ENCODE peak calls at places on chromosomes 2 and 18, in four cellular contexts. I is K562, N is endothelial cell of umbilical vein, D is NB4. L is an unnamed sample.

GRCh38 chr18:42030586-42031182 is 75.7 kb downstream of the PIK3C3 start:
- DNase-seq in N (peak; percentile 37), D (peak; percentile 25), I (peak; percentile 5), L (no peak)

GRCh38 chr2:177030391-177031000 is 182.1 kb upstream of the HNRNPA3 start:
- DNase-seq in N (no peak), I (no peak), D (no peak), L (no peak)

GRCh38 chr2:73232471-73233153 is 427 bp downstream of the PRADC1 start:
- DNase-seq in N (peak; percentile 18), I (peak; percentile 71), D (peak; percentile 55), L (no peak)

GRCh38 chr2:197813093-197813787 is 8.8 kb downstream of the PLCL1 start:
- DNase-seq in N (peak; percentile 33), I (peak; percentile 56), D (peak; percentile 65), L (no peak)

GRCh38 chr2:237685408-237685807 is 58.0 kb downstream of the LRRFIP1 start:
- DNase-seq in D (no peak), I (peak; percentile 22), N (no peak), L (no peak)

GRCh38 chr18:49878567-49878966 is 65.2 kb upstream of the ACAA2 start:
- DNase-seq in I (no peak), N (no peak), D (no peak), L (no peak)

GRCh38 chr2:19881866-19882265 is 19.9 kb downstream of the TTC32 start:
- DNase-seq in N (no peak), I (no peak), D (no peak), L (no peak)

GRCh38 chr2:163592954-163593622 is 142.7 kb downstream of the FIGN start:
- DNase-seq in I (no peak), D (no peak), N (no peak), L (no peak)

GRCh38 chr2:182715121-182715895 is 749 bp upstream of the DNAJC10 start:
- DNase-seq in I (no peak), N (no peak), D (peak; percentile 44), L (no peak)

GRCh38 chr2:182718459-182718858 is 2.4 kb downstream of the DNAJC10 start:
- DNase-seq in I (no peak), D (no peak), N (no peak), L (no peak)

GRCh38 chr2:182715896-182716664 is at the start of gene DNAJC10:
- DNase-seq in D (peak; percentile 90), I (peak; percentile 91), N (peak; percentile 98), L (peak; percentile 56)

GRCh38 chr2:182717451-182718215 is 1.6 kb downstream of the DNAJC10 start:
- DNase-seq in I (no peak), D (peak; percentile 8), N (peak; percentile 22), L (no peak)

GRCh38 chr2:182716665-182716990 is 571 bp downstream of the DNAJC10 start:
- DNase-seq in I (no peak), D (no peak), N (no peak), L (no peak)
- TF ChIP-seq MYC in I (no peak), D (no peak), N (no peak), L (no peak)

GRCh38 chr2:235518317-235519090 is 24.7 kb downstream of the AGAP1 start:
- DNase-seq in N (peak; percentile 85), D (no peak), I (no peak), L (no peak)

GRCh38 chr2:235523486-235524150 is 29.8 kb downstream of the AGAP1 start:
- DNase-seq in I (no peak), N (no peak), D (no peak), L (no peak)

GRCh38 chr2:235523021-235523420 is 29.2 kb downstream of the AGAP1 start:
- DNase-seq in N (no peak), D (peak; percentile 25), I (no peak), L (no peak)

GRCh38 chr2:235520787-235521186 is 26.9 kb downstream of the AGAP1 start:
- DNase-seq in N (no peak), I (no peak), D (no peak), L (no peak)

DNA sequence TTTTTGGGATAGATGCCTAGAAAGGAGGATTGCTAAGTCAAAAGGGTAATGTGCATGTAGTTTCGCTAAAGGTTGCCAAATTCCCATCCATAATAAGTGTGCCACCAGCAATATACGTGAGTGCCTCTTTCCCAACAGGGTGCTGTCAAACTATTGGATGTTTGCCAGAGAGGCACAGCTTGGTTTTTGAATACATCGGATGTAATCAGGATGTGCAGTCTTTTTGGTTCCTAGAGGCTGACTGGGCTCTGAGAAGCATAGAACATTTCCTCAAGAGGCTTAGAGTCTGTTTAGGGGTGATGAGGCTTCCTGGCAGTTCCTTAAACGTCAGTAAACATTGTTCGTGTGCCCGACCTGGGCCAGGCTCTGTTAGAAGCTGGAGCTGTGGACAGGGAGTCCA is 28.0 kb downstream of the AGAP1 start:
- DNase-seq in D (no peak), I (no peak), N (no peak), L (no peak)
- TF ChIP-seq MYC in D (no peak), I (no peak), N (no peak), L (no peak)

GRCh38 chr2:67465623-67466022 is 68.5 kb downstream of the ETAA1 start:
- DNase-seq in N (no peak), I (no peak), D (no peak), L (no peak)
- TF ChIP-seq MYC in N (no peak), I (no peak), D (no peak), L (no peak)

GRCh38 chr2:29459445-29460179 is 344.4 kb downstream of the CLIP4 start:
- DNase-seq in I (no peak), N (no peak), D (no peak), L (no peak)
- TF ChIP-seq MYC in I (no peak), N (no peak), D (no peak), L (no peak)

DNA sequence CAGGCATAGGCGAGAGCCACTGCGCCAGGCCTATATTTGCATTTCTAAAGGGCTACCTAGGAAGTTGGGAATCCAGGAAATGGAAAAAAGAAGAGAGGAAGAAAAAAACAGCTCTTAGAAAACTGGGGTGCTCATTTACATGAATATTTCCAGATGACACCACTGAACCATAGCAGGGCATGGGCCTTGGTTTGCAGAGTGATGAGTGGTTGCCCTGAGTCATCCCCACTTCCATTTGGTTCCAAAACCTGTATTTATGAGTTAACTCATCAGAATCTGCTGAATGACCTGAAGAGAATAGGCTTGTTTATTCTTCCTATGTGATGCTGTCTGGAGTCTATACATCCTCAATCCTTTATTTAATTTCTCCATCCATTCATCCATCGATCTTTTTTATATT is 36.2 kb downstream of the EHD3 start:
- DNase-seq in N (no peak), I (no peak), D (no peak), L (no peak)
- TF ChIP-seq MYC in N (no peak), I (no peak), D (no peak), L (no peak)

DNA sequence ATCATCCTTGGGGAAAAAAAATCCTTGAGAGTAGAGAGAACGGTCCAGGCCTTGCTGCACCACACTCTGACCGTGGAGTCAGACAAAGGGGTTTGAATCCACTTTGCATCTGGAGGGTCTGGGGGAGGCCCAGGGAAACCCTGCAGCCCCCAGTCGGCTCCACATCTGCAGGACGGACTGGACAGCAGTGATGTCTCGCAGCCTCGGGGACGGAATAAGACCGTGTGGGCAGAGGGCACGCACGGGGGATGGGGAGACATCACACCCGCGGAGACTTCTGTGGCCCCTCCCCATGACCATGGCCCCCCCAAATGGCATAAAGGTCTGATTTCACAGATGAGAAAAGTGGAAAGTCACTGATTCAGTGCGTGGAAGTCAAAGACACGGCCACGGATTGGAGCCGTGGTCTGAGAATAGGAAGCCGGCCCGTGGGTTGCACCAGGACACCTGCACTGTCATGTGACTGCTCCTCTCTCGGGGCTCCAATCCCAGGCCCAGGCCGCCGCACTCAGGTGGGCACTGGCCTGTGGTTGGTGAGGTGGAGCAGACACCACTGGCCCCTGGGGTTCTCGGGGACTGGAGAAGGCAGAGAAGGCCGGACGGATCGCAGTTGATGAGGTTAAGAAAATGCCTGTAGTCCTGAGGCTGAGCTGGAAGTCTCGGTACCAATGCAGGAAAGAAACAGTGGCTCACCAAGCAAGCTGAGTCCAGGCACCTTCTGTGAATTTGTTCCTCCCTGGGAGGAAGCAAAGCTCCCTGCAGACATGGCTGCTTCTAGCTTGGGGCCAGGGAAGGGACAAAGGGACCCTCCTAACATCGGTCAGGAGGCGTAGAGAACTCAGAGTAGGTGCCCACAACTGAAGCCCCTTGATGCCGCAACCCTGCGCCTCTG is 61.8 kb downstream of the RTP5 start:
- DNase-seq in N (no peak), I (no peak), D (no peak), L (no peak)
- TF ChIP-seq MYC in N (no peak), I (no peak), D (no peak), L (no peak)

GRCh38 chr2:207513577-207514257 is 16.0 kb upstream of the CREB1 start:
- DNase-seq in I (no peak), N (peak; percentile 23), D (no peak), L (no peak)
- TF ChIP-seq MYC in I (no peak), N (no peak), D (no peak), L (no peak)